ENCODE peak calls at places on chromosome 20, in six cellular contexts. X is epithelial cell of esophagus; H is stimulated activated CD4-positive, alpha-beta T cell treated with anti-CD3 and anti-CD28 coated beads, Interleukin-1b, Interleukin-23, amount 100 ng/mL, for 4 hours; Q is CD8-positive, alpha-beta memory T cell; O is AG08396; W is astrocyte of the spinal cord. Z is an unnamed sample.

GRCh38 chr20:63135411-63135810 is 80.5 kb downstream of the YTHDF1 start:
- DNase-seq in H (no peak), O (no peak), Q (peak; percentile 28), W (no peak), X (no peak), Z (no peak)

GRCh38 chr20:34582911-34583310 is 24.4 kb downstream of the MAP1LC3A start:
- DNase-seq in Q (no peak), X (peak; percentile 19), W (no peak), H (no peak), O (no peak), Z (peak; percentile 24)

GRCh38 chr20:14512856-14513255 is 175.4 kb upstream of the FLRT3 start:
- DNase-seq in W (no peak), O (no peak), Q (no peak), X (no peak), H (no peak), Z (no peak)

GRCh38 chr20:58818585-58819285 is 32.0 kb downstream of the GNAS-AS1 start:
- DNase-seq in X (peak; percentile 62), W (peak; percentile 74), H (peak; percentile 5), O (no peak), Q (no peak), Z (no peak)

GRCh38 chr20:42193119-42193518 is 574.9 kb upstream of the CHD6 start:
- DNase-seq in H (no peak), X (no peak), W (no peak), Q (no peak), O (no peak), Z (no peak)

GRCh38 chr20:44800398-44801046 is 9.8 kb downstream of the RIMS4 start:
- DNase-seq in X (no peak), W (no peak), H (no peak), Q (no peak), O (no peak), Z (no peak)

GRCh38 chr20:49445176-49445575 is 37.3 kb downstream of the KCNB1 start:
- DNase-seq in Q (peak; percentile 25), W (no peak), O (no peak), H (no peak), X (peak; percentile 36), Z (peak; percentile 14)

GRCh38 chr20:41169791-41170351 is 32.5 kb downstream of the PLCG1 start:
- DNase-seq in H (no peak), W (peak; percentile 57), O (peak; percentile 41), Q (peak; percentile 29), X (peak; percentile 95), Z (no peak)

GRCh38 chr20:18496042-18496441 is 983 bp downstream of the RBBP9 start:
- DNase-seq in Q (no peak), X (peak; percentile 42), H (no peak), W (no peak), O (no peak), Z (peak; percentile 1)

GRCh38 chr20:35196313-35196712 is 24.4 kb downstream of the PROCR start:
- DNase-seq in O (no peak), X (no peak), H (no peak), W (no peak), Q (no peak), Z (no peak)

GRCh38 chr20:39909447-39909846 is 779.6 kb downstream of the MAFB start:
- DNase-seq in Q (no peak), X (peak; percentile 13), H (no peak), O (no peak), W (no peak), Z (no peak)

GRCh38 chr20:19314619-19315018 is 102.2 kb downstream of the SLC24A3 start:
- DNase-seq in Q (no peak), O (no peak), W (no peak), H (no peak), X (peak; percentile 94), Z (no peak)

GRCh38 chr20:8287328-8287727 is 155.3 kb downstream of the PLCB1 start:
- DNase-seq in H (no peak), O (no peak), Q (no peak), X (no peak), W (no peak), Z (no peak)

GRCh38 chr20:63064310-63064709 is 57.5 kb upstream of the BHLHE23 start:
- DNase-seq in O (no peak), W (no peak), H (no peak), X (no peak), Q (no peak), Z (no peak)

GRCh38 chr20:362271-363254 is 15.7 kb downstream of the NRSN2 start:
- DNase-seq in W (peak; percentile 76), O (peak; percentile 74), Q (peak; percentile 42), X (peak; percentile 96), H (no peak), Z (peak; percentile 99)

GRCh38 chr20:57090590-57091560 is 175.6 kb downstream of the BMP7 start:
- DNase-seq in O (no peak), X (no peak), Q (no peak), W (no peak), H (no peak), Z (no peak)

GRCh38 chr20:2652724-2653510 is 485 bp downstream of the NOP56 start:
- DNase-seq in X (no peak), O (peak; percentile 44), Q (no peak), W (peak; percentile 22), H (peak; percentile 16), Z (peak; percentile 33)

GRCh38 chr20:57594092-57594911 is 25.9 kb downstream of the ZBP1 start:
- DNase-seq in W (peak; percentile 7), O (peak; percentile 81), X (peak; percentile 30), H (peak; percentile 42), Q (peak; percentile 65), Z (peak; percentile 59)

GRCh38 chr20:709421-709820 is 33.8 kb upstream of the SCRT2 start:
- DNase-seq in H (no peak), O (no peak), W (no peak), X (peak; percentile 23), Q (no peak), Z (peak; percentile 25)

GRCh38 chr20:36384022-36384619 is 78.0 kb downstream of the DLGAP4 start:
- DNase-seq in O (peak; percentile 60), Q (no peak), W (peak; percentile 19), X (peak; percentile 61), H (no peak), Z (peak; percentile 47)

GRCh38 chr20:58797371-58798050 is 53.2 kb downstream of the GNAS-AS1 start:
- DNase-seq in X (no peak), W (no peak), H (no peak), O (no peak), Q (no peak), Z (no peak)

Z was measured in lung microvascular endothelial cell.